ENCODE peak calls at places on chromosomes 2 and 18, in eight cellular contexts. S is breast epithelium, R is heart left ventricle, I is colonic mucosa, M is GM23248, X is neuronal stem cell, W is ascending aorta, D is stomach. K is an unnamed sample. For H3K4me1 and H3K36me3, the result is how much of the 10 kb centered on the place peaks cover.

GRCh38 chr2:208135794-208136369 is 6.3 kb upstream of the CRYGC start:
- DNase-seq in S (no peak), R (no peak), I (no peak), M (no peak), X (no peak), W (no peak), D (no peak), K (no peak)

GRCh38 chr2:221629478-221629877 is 57.4 kb upstream of the EPHA4 start:
- DNase-seq in S (no peak), R (no peak), I (no peak), M (peak), X (no peak), W (no peak), D (no peak), K (no peak)

GRCh38 chr18:59124370-59124704 is 15.3 kb upstream of the SEC11C start:
- DNase-seq in S (no peak), R (no peak), I (no peak), M (no peak), X (no peak), W (no peak), D (no peak), K (no peak)

GRCh38 chr18:13553449-13553848 is 172.9 kb downstream of the FAM210A start:
- DNase-seq in S (no peak), R (no peak), I (no peak), M (no peak), X (no peak), W (no peak), D (no peak), K (no peak)

GRCh38 chr2:186484062-186484735 is 1.9 kb upstream of the ZC3H15 start:
- DNase-seq in S (no peak), R (no peak), I (peak), M (no peak), X (no peak), W (no peak), D (no peak), K (no peak)

GRCh38 chr2:126932966-126933555 is 34.4 kb downstream of the TEX51 start:
- DNase-seq in S (no peak), R (no peak), I (no peak), M (no peak), X (no peak), W (no peak), D (no peak), K (peak)

GRCh38 chr2:204228169-204228940 is 291.8 kb downstream of the ICOS start:
- DNase-seq in S (no peak), R (no peak), I (no peak), M (no peak), X (peak), W (no peak), D (no peak), K (no peak)

GRCh38 chr2:38277245-38278119 is 99.6 kb downstream of the ATL2 start:
- DNase-seq in S (no peak), R (no peak), I (no peak), M (no peak), X (no peak), W (no peak), D (no peak), K (peak)

GRCh38 chr18:74252032-74252380 is 39.8 kb downstream of the CYB5A start:
- DNase-seq in S (no peak), R (no peak), I (no peak), M (peak), X (no peak), W (no peak), D (no peak), K (no peak)

GRCh38 chr2:158936978-158937377 is 31.5 kb upstream of the TANC1 start:
- DNase-seq in S (no peak), R (peak), I (no peak), M (peak), X (no peak), W (no peak), D (no peak), K (peak)

GRCh38 chr2:125870746-125871145 is 785.2 kb upstream of the GYPC start:
- DNase-seq in S (no peak), R (no peak), I (no peak), M (no peak), X (no peak), W (no peak), D (no peak), K (no peak)

GRCh38 chr2:19251554-19251953 is 106.9 kb downstream of the OSR1 start:
- DNase-seq in S (no peak), R (no peak), I (no peak), M (no peak), X (no peak), W (no peak), D (no peak), K (no peak)

GRCh38 chr2:217941339-217941738 is 61.5 kb downstream of the TNS1 start:
- DNase-seq in S (no peak), R (no peak), I (no peak), M (no peak), X (no peak), W (no peak), D (no peak), K (no peak)

GRCh38 chr2:227103583-227103982 is 60.4 kb downstream of the COL4A4 start:
- DNase-seq in S (no peak), R (no peak), I (no peak), M (no peak), X (no peak), W (no peak), D (no peak), K (no peak)

GRCh38 chr2:29130295-29130694 is 15.1 kb downstream of the CLIP4 start:
- DNase-seq in S (no peak), R (no peak), I (no peak), M (peak), X (no peak), W (no peak), D (no peak), K (no peak)

DNA sequence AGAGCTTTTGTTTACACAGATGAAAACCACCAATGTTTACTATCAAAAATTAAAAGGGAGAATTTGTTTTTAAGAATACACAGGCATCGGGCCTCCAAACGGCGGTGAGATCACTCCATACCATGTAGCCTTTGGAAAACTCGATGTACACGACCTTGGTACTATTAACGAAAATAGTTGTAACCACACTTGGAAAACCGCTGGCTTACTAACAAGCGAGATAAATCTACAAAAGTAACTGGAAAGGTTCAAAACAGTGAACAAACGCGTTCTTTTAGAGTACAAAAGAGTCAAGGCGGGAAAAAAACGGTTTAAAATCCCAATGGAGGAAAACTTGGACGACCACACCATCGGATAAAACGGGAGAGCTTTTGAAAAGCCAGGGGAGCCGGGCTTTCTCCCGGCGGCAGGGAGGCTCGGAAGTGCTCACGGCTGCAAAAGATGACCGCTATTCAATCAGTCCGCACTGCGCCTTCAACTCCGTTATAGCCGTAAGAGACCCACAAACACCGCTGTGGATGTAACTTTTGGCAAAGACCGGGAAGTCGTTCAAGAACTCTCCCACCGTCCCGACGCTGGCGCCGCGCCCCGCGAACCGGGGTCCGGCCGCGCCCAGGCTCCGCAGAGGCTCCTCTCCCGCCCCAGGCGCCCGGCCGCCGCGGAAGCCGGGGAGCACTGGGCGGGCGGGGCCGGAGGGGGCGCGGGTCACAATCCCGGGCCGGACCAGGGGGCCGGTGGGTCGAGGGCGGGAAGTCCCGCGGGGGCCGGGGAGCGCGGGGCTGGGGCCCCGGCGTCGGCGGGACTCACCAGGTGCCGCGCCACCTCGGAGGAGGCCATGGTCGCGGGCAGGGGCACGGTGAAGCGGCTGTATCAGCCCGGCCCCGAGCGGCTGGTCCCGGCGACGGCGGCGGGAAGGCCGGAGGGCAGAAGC is 510 bp downstream of the SEPTIN10 start:
- DNase-seq in S (peak), R (peak), I (peak), M (peak), X (no peak), W (peak), D (peak), K (peak)
- H3K4me1 ChIP-seq in S (under half), R (under half), I (under half), M (half or more), X (under half), W (under half), D (under half), K (under half)

GRCh38 chr2:163459986-163460385 is 275.8 kb downstream of the FIGN start:
- DNase-seq in S (no peak), R (no peak), I (no peak), M (no peak), X (no peak), W (no peak), D (no peak), K (no peak)

GRCh38 chr2:163465440-163465839 is 270.4 kb downstream of the FIGN start:
- DNase-seq in S (no peak), R (no peak), I (no peak), M (no peak), X (no peak), W (no peak), D (no peak), K (no peak)

GRCh38 chr2:163466583-163466982 is 269.2 kb downstream of the FIGN start:
- DNase-seq in S (no peak), R (no peak), I (no peak), M (no peak), X (no peak), W (no peak), D (no peak), K (no peak)

GRCh38 chr2:163467206-163467605 is 268.6 kb downstream of the FIGN start:
- DNase-seq in S (no peak), R (no peak), I (no peak), M (no peak), X (no peak), W (no peak), D (no peak), K (no peak)

DNA sequence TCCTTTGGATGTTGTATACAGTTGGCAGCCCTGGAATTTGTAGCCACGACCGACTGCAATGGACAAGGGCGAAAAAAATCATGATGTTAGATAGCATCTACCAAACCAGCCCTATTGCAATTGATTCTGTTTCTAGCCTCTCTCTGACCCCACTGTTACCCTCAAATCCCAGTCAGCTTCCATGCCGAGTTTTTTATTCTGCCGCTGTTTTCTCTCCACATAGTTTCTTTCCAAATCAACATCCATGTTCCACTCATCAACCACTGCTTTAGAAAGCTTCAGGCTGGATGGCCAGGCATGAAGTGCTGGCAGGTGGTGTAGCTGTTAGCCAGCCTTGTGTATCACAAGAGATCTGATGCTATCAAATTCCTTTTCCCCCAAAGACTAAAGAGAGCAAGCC is 272.8 kb downstream of the FIGN start:
- DNase-seq in S (no peak), R (no peak), I (no peak), M (no peak), X (no peak), W (no peak), D (no peak), K (no peak)
- H3K27ac ChIP-seq in S (no peak), R (no peak), I (no peak), M (no peak), X (no peak), W (no peak), D (no peak), K (no peak)

DNA sequence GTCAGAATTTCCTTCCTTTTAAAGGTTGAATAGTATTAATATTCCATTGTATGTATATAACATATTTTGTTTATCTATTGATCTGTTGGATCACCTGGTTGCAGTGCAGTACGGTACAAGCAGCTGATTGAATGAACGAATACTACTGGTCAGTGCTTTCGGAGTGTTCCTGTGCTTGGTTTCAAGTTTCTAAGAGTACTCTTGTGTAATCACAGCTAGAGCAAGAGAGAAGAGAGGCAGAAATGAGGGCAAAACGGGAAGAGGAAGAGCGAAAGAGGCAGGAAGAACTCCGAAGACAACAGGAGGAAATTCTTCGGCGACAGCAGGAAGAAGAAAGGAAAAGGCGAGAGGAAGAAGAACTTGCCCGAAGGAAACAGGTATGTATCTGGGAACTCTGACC is 40.3 kb upstream of the KCNJ13 start:
- DNase-seq in S (no peak), R (no peak), I (no peak), M (no peak), X (no peak), W (no peak), D (no peak), K (no peak)
- H3K36me3 ChIP-seq in S (under half), R (under half), I (under half), M (half or more), X (half or more), W (half or more), D (half or more), K (under half)

GRCh38 chr2:69483024-69483423 is 45.8 kb upstream of the NFU1 start:
- DNase-seq in S (no peak), R (no peak), I (no peak), M (no peak), X (no peak), W (no peak), D (no peak), K (no peak)
- H3K4me1 ChIP-seq in S (under half), R (under half), I (under half), M (under half), X (under half), W (under half), D (under half), K (under half)

DNA sequence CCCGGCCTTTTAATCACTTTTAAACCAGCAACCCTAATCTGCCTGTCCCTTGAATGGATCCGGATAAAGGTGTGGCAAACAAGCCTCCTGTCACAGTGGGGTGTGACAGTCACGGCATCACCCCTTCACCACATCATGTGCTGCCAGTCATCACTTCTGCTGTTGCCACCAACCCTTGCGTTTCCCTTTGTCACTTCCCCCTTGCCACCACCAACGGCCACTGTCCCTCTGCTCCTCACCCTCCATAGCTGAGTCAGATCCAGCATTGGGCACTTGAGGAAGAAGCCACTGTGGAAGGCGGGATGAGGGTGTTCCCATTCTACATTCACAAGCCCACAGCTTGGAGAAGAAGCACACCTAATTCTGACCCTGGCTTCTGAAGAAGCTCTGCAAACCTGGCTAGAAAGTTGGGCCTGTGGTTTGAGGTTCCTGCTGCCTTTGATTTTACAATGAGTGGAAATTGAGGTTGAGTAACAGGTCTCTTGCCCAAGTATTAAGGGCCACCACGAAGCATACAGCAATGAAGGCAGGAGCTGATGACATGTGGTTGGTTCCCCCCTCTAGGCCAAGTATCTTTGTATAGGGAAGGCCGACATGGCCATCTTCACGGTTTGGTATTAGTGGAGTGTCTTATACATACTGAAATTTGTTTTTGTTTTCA is 22.9 kb upstream of the DARS1 start:
- DNase-seq in S (peak), R (peak), I (peak), M (no peak), X (no peak), W (peak), D (peak), K (peak)
- H3K27ac ChIP-seq in S (no peak), R (no peak), I (no peak), M (no peak), X (no peak), W (no peak), D (no peak), K (no peak)

DNA sequence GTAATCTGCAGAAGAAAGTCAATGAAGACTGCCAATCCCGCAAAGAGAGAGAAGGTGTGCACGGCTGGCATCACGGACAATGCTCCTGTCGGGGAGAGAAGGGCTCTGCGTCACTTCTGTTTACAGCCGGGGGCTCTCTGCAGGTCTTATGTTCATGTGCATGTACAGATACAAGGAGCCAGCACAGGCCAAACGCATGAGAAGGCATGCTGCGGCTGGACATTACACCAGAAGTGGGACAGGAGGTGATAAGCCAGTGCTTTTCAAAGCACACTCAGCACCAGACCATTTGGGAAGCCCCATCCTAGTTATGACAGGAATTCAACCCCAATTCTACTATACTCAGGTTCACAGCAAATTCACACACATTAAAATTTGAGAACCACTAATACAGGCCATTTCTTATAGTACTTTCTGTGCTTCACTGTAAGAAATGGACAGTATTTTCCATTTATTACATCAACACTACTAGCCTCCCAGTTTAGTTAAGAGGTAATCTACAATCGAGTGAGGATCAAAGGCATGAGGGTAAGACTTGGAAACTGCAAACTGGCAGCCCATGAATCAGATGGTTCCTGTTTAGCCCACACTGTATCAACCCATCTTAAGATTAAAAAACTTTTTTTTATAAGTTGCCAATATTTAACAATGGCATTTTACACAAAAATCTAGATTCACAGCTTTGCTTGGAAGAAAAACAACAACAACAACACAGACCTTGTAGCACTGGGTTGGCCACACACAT is 38.2 kb downstream of the RMC1 start:
- DNase-seq in S (no peak), R (no peak), I (no peak), M (no peak), X (no peak), W (no peak), D (no peak), K (no peak)
- H3K36me3 ChIP-seq in S (under half), R (under half), I (under half), M (half or more), X (half or more), W (half or more), D (half or more), K (half or more)